ENCODE peak calls at places on chromosomes 1 and 21, in four cellular contexts. Z is bronchial epithelial cell, F is brain microvascular endothelial cell, I is heart right ventricle. Q is an unnamed sample.

GRCh38 chr21:18451679-18452078 is 48.1 kb upstream of the TMPRSS15 start:
- DNase-seq in I (no peak), Z (no peak), F (no peak), Q (no peak)

GRCh38 chr1:200118779-200119505 is 91.4 kb downstream of the NR5A2 start:
- DNase-seq in F (no peak), Z (no peak), I (no peak), Q (no peak)

GRCh38 chr1:85275701-85276289 is 637 bp downstream of the BCL10 start:
- DNase-seq in F (no peak), Z (peak), I (no peak), Q (no peak)

GRCh38 chr1:2224170-2224584 is 3.9 kb upstream of the SKI start:
- DNase-seq in I (no peak), Z (no peak), F (no peak), Q (no peak)

GRCh38 chr21:45269861-45270260 is 17.8 kb downstream of the POFUT2 start:
- DNase-seq in I (no peak), Z (no peak), F (no peak), Q (peak)

GRCh38 chr1:68197891-68198290 is 34.4 kb downstream of the WLS start:
- DNase-seq in I (no peak), Z (peak), F (no peak), Q (no peak)

GRCh38 chr1:156230102-156230501 is 11.9 kb upstream of the BGLAP start:
- DNase-seq in F (no peak), I (no peak), Z (no peak), Q (no peak)

GRCh38 chr1:16187748-16188401 is 24.6 kb downstream of the ARHGEF19 start:
- DNase-seq in F (peak), Z (peak), I (peak), Q (no peak)

GRCh38 chr1:246785536-246786111 is 61.4 kb downstream of the SCCPDH start:
- DNase-seq in I (no peak), Z (no peak), F (no peak), Q (peak)

GRCh38 chr1:207806531-207807394 is 54.9 kb downstream of the CD46 start:
- DNase-seq in Z (peak), F (no peak), I (no peak), Q (no peak)

GRCh38 chr1:111052246-111052645 is 87.6 kb downstream of the DRAM2 start:
- DNase-seq in F (no peak), I (no peak), Z (peak), Q (no peak)

GRCh38 chr21:29643289-29643688 is 296.5 kb downstream of the GRIK1 start:
- DNase-seq in F (no peak), Z (no peak), I (no peak), Q (no peak)

GRCh38 chr1:53470155-53470554 is 11.0 kb downstream of the DMRTB1 start:
- DNase-seq in F (peak), Z (peak), I (peak), Q (peak)

GRCh38 chr21:42668620-42669019 is 15.2 kb downstream of the PDE9A start:
- DNase-seq in F (no peak), I (no peak), Z (no peak), Q (no peak)

GRCh38 chr21:42670884-42671283 is 17.5 kb downstream of the PDE9A start:
- DNase-seq in F (no peak), I (no peak), Z (no peak), Q (no peak)

GRCh38 chr21:42670058-42670830 is 16.8 kb downstream of the PDE9A start:
- DNase-seq in I (no peak), Z (no peak), F (no peak), Q (no peak)

GRCh38 chr21:42668193-42668592 is 14.8 kb downstream of the PDE9A start:
- DNase-seq in I (no peak), Z (no peak), F (no peak), Q (no peak)

DNA sequence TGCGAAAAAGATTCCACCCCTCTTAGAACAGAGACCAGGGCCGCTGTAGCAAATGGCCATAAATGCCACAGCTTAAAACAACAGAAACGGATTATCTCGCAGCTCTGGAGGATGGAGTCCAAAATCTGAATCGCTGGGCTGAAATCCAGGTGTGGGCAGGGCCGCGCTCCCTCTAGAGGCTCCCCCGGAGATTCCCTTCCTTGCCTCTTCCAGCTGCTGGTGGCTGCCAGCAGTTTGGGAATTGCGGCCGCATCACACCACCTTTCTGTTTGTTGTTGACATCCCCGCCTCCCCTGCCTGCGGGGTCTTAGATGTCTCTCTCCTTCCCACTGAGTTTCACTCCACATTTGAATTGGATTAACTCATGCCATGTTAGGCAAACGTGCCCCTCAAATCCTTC is 15.6 kb downstream of the PDE9A start:
- DNase-seq in F (no peak), I (no peak), Z (no peak), Q (no peak)
- TF ChIP-seq CTCF in F (peak), I (peak), Z (no peak), Q (no peak)

GRCh38 chr1:178093150-178093957 is 550 bp upstream of the RASAL2 start:
- DNase-seq in I (peak), Z (peak), F (peak), Q (peak)
- TF ChIP-seq CTCF in I (no peak), Z (no peak), F (peak), Q (no peak)

GRCh38 chr1:32891241-32891570 is 4.9 kb downstream of the HPCA start:
- DNase-seq in Z (no peak), I (no peak), F (no peak), Q (no peak)

GRCh38 chr1:32891630-32892029 is 5.3 kb downstream of the HPCA start:
- DNase-seq in Z (no peak), I (no peak), F (no peak), Q (no peak)

GRCh38 chr1:32894019-32894600 is 7.1 kb downstream of the TMEM54 start:
- DNase-seq in I (no peak), Z (no peak), F (no peak), Q (no peak)

GRCh38 chr1:32893198-32894018 is 7.1 kb downstream of the HPCA start:
- DNase-seq in F (no peak), I (no peak), Z (no peak), Q (no peak)

DNA sequence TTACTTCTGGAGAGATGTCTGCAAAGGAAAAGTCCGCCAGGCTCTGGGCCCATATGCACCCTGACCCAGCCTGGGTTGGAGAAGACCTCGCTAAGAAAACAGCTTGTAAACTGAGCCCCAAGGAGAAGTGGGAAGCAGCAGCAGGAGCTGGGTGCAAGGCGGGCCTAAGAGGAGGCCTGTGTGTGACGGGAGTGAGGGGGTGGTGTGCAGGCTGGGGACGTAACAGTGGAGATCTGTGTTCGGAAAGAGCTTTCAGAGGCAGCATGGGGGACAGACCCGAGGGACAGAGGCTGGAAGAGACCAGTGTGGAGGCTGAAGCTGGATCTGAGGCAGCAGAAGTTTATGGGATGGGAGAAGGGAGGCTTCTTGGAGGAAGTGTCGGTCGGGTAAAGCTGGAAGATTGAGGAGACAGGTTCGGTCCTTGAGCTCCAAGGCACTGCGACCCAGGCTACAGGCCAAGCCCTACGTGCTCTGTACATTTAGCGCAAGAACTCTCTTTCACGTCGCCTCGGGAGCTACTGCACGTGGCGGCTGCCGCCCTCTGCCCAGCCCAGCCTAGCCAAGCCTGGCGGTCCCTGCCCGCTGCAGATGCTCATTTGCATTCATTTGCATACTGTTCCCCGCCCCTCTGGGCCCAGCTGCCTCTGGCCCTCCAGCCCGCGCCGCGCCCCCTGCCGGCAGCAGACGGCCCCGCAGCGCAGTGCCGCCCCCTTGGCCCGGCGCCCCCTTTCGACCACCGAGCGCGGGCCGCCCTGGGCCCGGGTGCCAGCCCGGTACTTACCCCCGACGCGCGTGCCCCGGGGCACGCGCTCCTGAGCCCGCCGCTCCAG is 6.3 kb downstream of the HPCA start:
- DNase-seq in I (no peak), F (no peak), Z (no peak), Q (no peak)
- TF ChIP-seq CTCF in I (peak), F (no peak), Z (peak), Q (no peak)

DNA sequence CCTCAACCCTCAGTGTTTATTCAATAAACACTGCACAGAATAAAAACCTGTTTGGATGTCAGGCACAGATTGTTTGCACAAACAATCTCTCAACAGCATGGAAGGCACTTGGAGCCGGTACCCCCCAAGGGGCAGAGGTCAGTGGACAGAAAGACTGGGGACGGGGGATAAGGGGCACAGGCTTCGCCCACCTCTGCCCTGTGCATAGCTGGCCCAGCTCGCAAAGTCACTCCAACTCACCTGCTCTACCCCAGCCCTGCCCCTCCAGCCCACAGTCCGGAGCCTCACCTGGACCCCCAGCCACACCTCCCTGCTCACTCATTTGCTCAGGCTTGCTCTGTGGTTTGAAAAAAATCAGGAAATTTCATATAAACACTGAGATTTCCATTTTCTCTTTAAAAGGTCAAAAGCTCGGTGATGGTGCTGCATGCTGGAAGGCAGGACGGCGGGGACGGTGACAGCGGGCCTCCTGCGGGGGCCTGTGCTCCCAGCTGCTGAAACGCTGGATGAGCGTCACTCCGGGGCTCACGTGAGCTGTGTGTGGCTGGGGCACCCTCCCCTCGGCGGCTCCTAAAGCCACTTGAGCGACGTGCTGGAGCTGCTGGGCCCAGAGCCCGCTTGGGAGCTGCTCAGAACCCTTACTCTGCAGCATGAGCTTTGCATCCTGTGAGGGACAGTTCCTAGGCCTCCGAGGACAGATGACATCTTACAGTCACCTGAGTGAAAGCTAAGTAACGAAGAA is 54.5 kb downstream of the PRDM15 start:
- DNase-seq in Z (no peak), I (no peak), F (no peak), Q (no peak)
- TF ChIP-seq CTCF in Z (no peak), I (no peak), F (no peak), Q (no peak)

DNA sequence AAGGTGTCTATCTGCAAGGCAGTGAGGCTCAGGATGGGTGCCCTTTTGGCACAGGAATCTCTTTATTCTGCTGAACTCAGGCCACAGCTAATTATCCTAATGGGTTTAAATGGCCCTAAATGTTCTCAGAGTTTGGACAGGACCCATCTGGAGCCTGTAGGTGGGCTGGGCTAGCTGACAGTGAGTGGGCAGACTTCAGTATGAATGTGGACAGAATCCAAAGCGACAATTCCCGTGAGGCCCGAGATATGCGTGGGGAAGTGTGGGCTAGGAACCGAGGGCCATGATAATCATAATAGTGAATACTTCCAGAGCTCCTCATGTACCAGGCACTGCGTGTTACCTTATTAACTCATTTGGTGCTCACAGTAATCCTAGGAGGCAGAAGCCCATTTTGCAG is 165.3 kb downstream of the GRIK3 start:
- DNase-seq in F (no peak), I (no peak), Z (no peak), Q (no peak)
- TF ChIP-seq CTCF in F (no peak), I (no peak), Z (no peak), Q (no peak)

Q was measured in lower leg skin.